ENCODE peak calls at places on chromosomes 11 and 22, in ten cellular contexts. B is GM20000, Z is type B pancreatic cell, H is foreskin keratinocyte, M is GM06990, D is left lung, S is uterus, X is HFFc6, U is fibroblast of mammary gland, W is coronary artery. R is an unnamed sample.

GRCh38 chr11:17979770-17980371 is 33.0 kb downstream of the SERGEF start:
- DNase-seq in B (peak), Z (no peak), H (no peak), M (no peak), D (no peak), S (no peak), X (no peak), U (peak), W (no peak), R (peak)

GRCh38 chr11:102453286-102453797 is 777 bp upstream of the TMEM123 start:
- DNase-seq in B (no peak), Z (no peak), H (peak), M (no peak), D (no peak), S (peak), X (peak), U (peak), W (no peak), R (no peak)

GRCh38 chr11:64858467-64859401 is 14.3 kb upstream of the CDC42BPG start:
- DNase-seq in B (no peak), Z (no peak), H (no peak), M (peak), D (no peak), S (no peak), X (no peak), U (no peak), W (no peak), R (no peak)

GRCh38 chr11:32100495-32100894 is 9.6 kb downstream of the RCN1 start:
- DNase-seq in B (no peak), Z (no peak), H (no peak), M (no peak), D (no peak), S (no peak), X (no peak), U (peak), W (no peak), R (no peak)

GRCh38 chr22:31103111-31103510 is 4.3 kb downstream of the SELENOM start:
- DNase-seq in B (no peak), Z (no peak), H (no peak), M (no peak), D (no peak), S (no peak), X (no peak), U (no peak), W (no peak), R (no peak)

GRCh38 chr11:93166867-93167266 is 30.9 kb downstream of the SLC36A4 start:
- DNase-seq in B (no peak), Z (no peak), H (no peak), M (no peak), D (no peak), S (no peak), X (no peak), U (no peak), W (no peak), R (no peak)

GRCh38 chr22:46791201-46791731 is 28.8 kb downstream of the TBC1D22A start:
- DNase-seq in B (peak), Z (no peak), H (peak), M (no peak), D (peak), S (peak), X (peak), U (peak), W (no peak), R (peak)

GRCh38 chr22:22358686-22359085 is 114.1 kb downstream of the VPREB1 start:
- DNase-seq in B (no peak), Z (no peak), H (no peak), M (no peak), D (no peak), S (no peak), X (no peak), U (no peak), W (no peak), R (no peak)

GRCh38 chr11:17597770-17598169 is 50.7 kb downstream of the OTOG start:
- DNase-seq in B (no peak), Z (peak), H (no peak), M (no peak), D (peak), S (no peak), X (no peak), U (no peak), W (no peak), R (no peak)

GRCh38 chr11:118917488-118918127 is 8.1 kb downstream of the BCL9L start:
- DNase-seq in B (no peak), Z (no peak), H (peak), M (no peak), D (peak), S (peak), X (peak), U (peak), W (peak), R (no peak)

GRCh38 chr22:19066531-19067271 is 55.5 kb downstream of the DGCR2 start:
- DNase-seq in B (no peak), Z (no peak), H (peak), M (no peak), D (no peak), S (peak), X (peak), U (peak), W (peak), R (no peak)

GRCh38 chr22:22770280-22770871 is 117.2 kb upstream of the IGLL5 start:
- DNase-seq in B (peak), Z (peak), H (no peak), M (no peak), D (no peak), S (no peak), X (peak), U (peak), W (peak), R (no peak)

GRCh38 chr22:26321469-26321913 is 107.6 kb upstream of the ASPHD2 start:
- DNase-seq in B (no peak), Z (no peak), H (peak), M (no peak), D (no peak), S (no peak), X (peak), U (peak), W (no peak), R (no peak)

GRCh38 chr11:1392561-1392960 is 2.8 kb downstream of the BRSK2 start:
- DNase-seq in B (no peak), Z (no peak), H (no peak), M (no peak), D (no peak), S (no peak), X (no peak), U (no peak), W (no peak), R (no peak)

GRCh38 chr11:107562647-107563208 is 2.8 kb downstream of the ALKBH8 start:
- DNase-seq in B (no peak), Z (no peak), H (peak), M (no peak), D (no peak), S (no peak), X (peak), U (peak), W (no peak), R (no peak)

GRCh38 chr11:32006799-32007388 is 84.0 kb upstream of the RCN1 start:
- DNase-seq in B (peak), Z (no peak), H (peak), M (no peak), D (no peak), S (no peak), X (peak), U (peak), W (no peak), R (peak)

GRCh38 chr22:40203568-40203967 is 25.8 kb downstream of the TNRC6B start:
- DNase-seq in B (peak), Z (no peak), H (no peak), M (no peak), D (no peak), S (no peak), X (no peak), U (no peak), W (no peak), R (peak)

GRCh38 chr22:46761017-46761416 is 1.4 kb upstream of the TBC1D22A start:
- DNase-seq in B (no peak), Z (no peak), H (no peak), M (no peak), D (no peak), S (no peak), X (no peak), U (no peak), W (no peak), R (no peak)

GRCh38 chr11:126968915-126969314 is 31.7 kb downstream of the KIRREL3 start:
- DNase-seq in B (no peak), Z (no peak), H (no peak), M (no peak), D (no peak), S (no peak), X (no peak), U (no peak), W (no peak), R (no peak)

GRCh38 chr11:17013548-17014320 is 480 bp downstream of the PLEKHA7 start:
- DNase-seq in B (peak), Z (peak), H (no peak), M (no peak), D (peak), S (no peak), X (no peak), U (no peak), W (no peak), R (peak)

GRCh38 chr11:69483696-69484426 is 2.4 kb downstream of the LINC01488 start:
- DNase-seq in B (no peak), Z (no peak), H (no peak), M (no peak), D (no peak), S (no peak), X (no peak), U (no peak), W (no peak), R (no peak)

GRCh38 chr11:107785401-107785800 is 73.2 kb downstream of the SLC35F2 start:
- DNase-seq in B (no peak), Z (no peak), H (no peak), M (no peak), D (no peak), S (no peak), X (peak), U (peak), W (no peak), R (peak)

GRCh38 chr11:5107285-5107684 is 30.9 kb downstream of the OR52A5 start:
- DNase-seq in B (no peak), Z (no peak), H (no peak), M (no peak), D (no peak), S (no peak), X (no peak), U (no peak), W (no peak), R (no peak)

GRCh38 chr22:27686534-27686933 is 115.0 kb downstream of the MN1 start:
- DNase-seq in B (no peak), Z (no peak), H (no peak), M (no peak), D (peak), S (peak), X (peak), U (peak), W (peak), R (no peak)

GRCh38 chr22:45067731-45068130 is 57.9 kb upstream of the PHF21B start:
- DNase-seq in B (no peak), Z (no peak), H (no peak), M (no peak), D (no peak), S (no peak), X (no peak), U (peak), W (no peak), R (no peak)

GRCh38 chr22:47540011-47540410 is 777.6 kb downstream of the TBC1D22A start:
- DNase-seq in B (no peak), Z (no peak), H (no peak), M (no peak), D (no peak), S (no peak), X (no peak), U (no peak), W (no peak), R (no peak)

GRCh38 chr22:38796262-38796957 is 2.5 kb upstream of the DNAL4 start:
- DNase-seq in B (no peak), Z (no peak), H (no peak), M (no peak), D (no peak), S (no peak), X (peak), U (peak), W (no peak), R (no peak)

GRCh38 chr11:64359712-64360402 is 895 bp downstream of the RPS6KA4 start:
- DNase-seq in B (peak), Z (no peak), H (peak), M (peak), D (no peak), S (no peak), X (no peak), U (no peak), W (no peak), R (peak)

GRCh38 chr11:27075192-27075591 is 34.6 kb downstream of the BBOX1 start:
- DNase-seq in B (no peak), Z (no peak), H (no peak), M (no peak), D (no peak), S (no peak), X (peak), U (peak), W (no peak), R (no peak)

GRCh38 chr22:29886601-29887000 is 3.6 kb downstream of the MTMR3 start:
- DNase-seq in B (no peak), Z (no peak), H (no peak), M (no peak), D (no peak), S (no peak), X (no peak), U (no peak), W (no peak), R (no peak)

GRCh38 chr22:17773606-17774205 is 563 bp downstream of the BID start:
- DNase-seq in B (peak), Z (peak), H (no peak), M (peak), D (no peak), S (peak), X (no peak), U (peak), W (no peak), R (peak)

GRCh38 chr22:40714514-40714966 is 35.3 kb downstream of the MCHR1 start:
- DNase-seq in B (no peak), Z (no peak), H (no peak), M (no peak), D (no peak), S (no peak), X (no peak), U (peak), W (no peak), R (no peak)

DNA sequence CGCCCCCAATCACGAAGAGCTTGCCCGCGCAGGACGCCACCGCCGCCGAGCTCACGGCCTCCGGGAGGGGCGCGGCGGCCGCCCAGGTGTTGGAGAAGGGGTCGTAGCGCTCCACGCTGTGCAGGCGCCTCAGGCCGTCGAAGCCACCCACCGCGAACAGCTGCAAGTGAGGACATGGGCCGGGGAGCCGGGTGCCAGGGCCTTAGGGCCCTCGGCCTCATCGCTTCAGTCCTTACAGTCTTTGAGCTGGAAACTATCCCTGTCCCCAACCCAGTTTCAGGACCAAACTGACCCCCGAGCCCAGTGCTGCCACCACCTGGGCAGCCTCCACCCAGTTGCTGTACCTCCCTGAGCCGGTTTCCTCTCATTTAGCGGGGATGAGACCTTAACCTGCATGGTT is 7.6 kb downstream of the KLHL35 start:
- DNase-seq in B (peak), Z (no peak), H (no peak), M (no peak), D (no peak), S (no peak), X (no peak), U (no peak), W (no peak), R (no peak)
- TF ChIP-seq CTCF in B (no peak), Z (peak), H (peak), M (peak), D (no peak), S (no peak), X (peak), U (peak), W (no peak), R (peak)

GRCh38 chr22:20430641-20431519 is 6.7 kb downstream of the SCARF2 start:
- DNase-seq in B (peak), Z (no peak), H (peak), M (peak), D (peak), S (no peak), X (no peak), U (no peak), W (no peak), R (peak)
- TF ChIP-seq CTCF in B (no peak), Z (peak), H (peak), M (peak), D (no peak), S (peak), X (peak), U (no peak), W (no peak), R (no peak)

GRCh38 chr11:62443390-62444201 is 24.8 kb downstream of the SCGB1A1 start:
- DNase-seq in B (no peak), Z (no peak), H (no peak), M (no peak), D (no peak), S (peak), X (no peak), U (no peak), W (peak), R (no peak)

GRCh38 chr11:62435741-62436485 is 17.1 kb downstream of the SCGB1A1 start:
- DNase-seq in B (no peak), Z (no peak), H (no peak), M (no peak), D (no peak), S (no peak), X (no peak), U (no peak), W (no peak), R (no peak)

GRCh38 chr11:62437616-62438015 is 18.8 kb downstream of the SCGB1A1 start:
- DNase-seq in B (no peak), Z (no peak), H (no peak), M (no peak), D (no peak), S (no peak), X (no peak), U (no peak), W (no peak), R (no peak)

GRCh38 chr11:62438641-62439040 is 19.8 kb downstream of the SCGB1A1 start:
- DNase-seq in B (no peak), Z (no peak), H (no peak), M (no peak), D (no peak), S (no peak), X (no peak), U (no peak), W (no peak), R (no peak)

GRCh38 chr11:62439785-62440602 is 21.2 kb downstream of the SCGB1A1 start:
- DNase-seq in B (no peak), Z (no peak), H (no peak), M (no peak), D (no peak), S (peak), X (peak), U (peak), W (peak), R (no peak)
- TF ChIP-seq CTCF in B (no peak), Z (no peak), H (no peak), M (no peak), D (no peak), S (peak), X (peak), U (peak), W (no peak), R (no peak)

GRCh38 chr11:125423247-125423849 is 72.7 kb downstream of the FEZ1 start:
- DNase-seq in B (peak), Z (no peak), H (no peak), M (no peak), D (no peak), S (no peak), X (no peak), U (no peak), W (no peak), R (peak)
- TF ChIP-seq CTCF in B (peak), Z (peak), H (peak), M (peak), D (no peak), S (no peak), X (peak), U (peak), W (no peak), R (peak)

GRCh38 chr11:120715239-120715638 is 203.7 kb downstream of the GRIK4 start:
- DNase-seq in B (peak), Z (peak), H (no peak), M (no peak), D (no peak), S (no peak), X (no peak), U (peak), W (no peak), R (peak)
- TF ChIP-seq CTCF in B (peak), Z (peak), H (peak), M (peak), D (no peak), S (no peak), X (peak), U (peak), W (no peak), R (peak)

GRCh38 chr11:86571273-86571948 is 101.0 kb downstream of the ME3 start:
- DNase-seq in B (no peak), Z (no peak), H (peak), M (no peak), D (no peak), S (no peak), X (no peak), U (no peak), W (no peak), R (no peak)
- TF ChIP-seq CTCF in B (no peak), Z (peak), H (peak), M (peak), D (no peak), S (peak), X (peak), U (peak), W (no peak), R (no peak)

DNA sequence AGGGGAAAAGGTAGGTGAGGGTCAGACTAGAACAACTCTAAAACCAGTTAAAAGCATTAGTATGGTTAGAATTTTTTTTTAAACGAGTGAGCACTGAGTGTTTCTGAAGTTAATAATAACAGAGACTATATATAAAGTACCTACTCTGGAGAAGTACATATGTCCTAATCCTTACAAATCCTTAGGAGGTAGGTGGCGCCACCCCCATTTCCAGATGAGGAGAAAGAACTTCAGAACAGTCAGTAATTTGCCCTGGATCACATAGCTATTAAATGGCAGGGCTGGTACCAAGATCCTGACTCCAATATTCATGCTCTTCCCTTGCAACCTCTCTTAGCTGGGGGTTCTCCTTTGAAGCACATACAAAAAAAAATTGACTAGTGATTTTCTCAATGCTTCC is 80.5 kb downstream of the CLPB start:
- DNase-seq in B (no peak), Z (no peak), H (no peak), M (no peak), D (no peak), S (no peak), X (no peak), U (peak), W (no peak), R (no peak)
- TF ChIP-seq CTCF in B (no peak), Z (peak), H (peak), M (peak), D (no peak), S (no peak), X (peak), U (peak), W (no peak), R (no peak)

GRCh38 chr22:34019190-34019845 is 99.0 kb upstream of the LARGE1 start:
- DNase-seq in B (no peak), Z (no peak), H (no peak), M (no peak), D (no peak), S (no peak), X (no peak), U (no peak), W (no peak), R (no peak)
- TF ChIP-seq CTCF in B (no peak), Z (no peak), H (no peak), M (no peak), D (no peak), S (no peak), X (no peak), U (no peak), W (no peak), R (no peak)

R was measured in GM13976.